ENCODE peak calls at places on chromosomes 12 and 14, in four cellular contexts. M, H, A and K are unnamed samples.
A peak's percentile ranks its signal among the peaks of the same experiment; 100 is the strongest.

GRCh38 chr14:89688520-89688919 is 266.0 kb downstream of the EFCAB11 start:
- DNase-seq in H (no peak), A (no peak), M (no peak), K (no peak)

GRCh38 chr12:18467636-18468520 is 206.6 kb downstream of the PIK3C2G start:
- DNase-seq in A (peak; percentile 2), H (no peak), M (no peak), K (peak; percentile 6)

GRCh38 chr12:52645120-52645761 is 6.8 kb downstream of the KRT2 start:
- DNase-seq in H (no peak), A (no peak), M (no peak), K (no peak)

GRCh38 chr12:105272814-105273416 is 36.9 kb upstream of the APPL2 start:
- DNase-seq in M (no peak), H (no peak), A (no peak), K (no peak)

GRCh38 chr14:62662811-62663477 is 382.3 kb downstream of the KCNH5 start:
- DNase-seq in H (no peak), M (no peak), A (no peak), K (no peak)

GRCh38 chr14:103444837-103445524 is 59.8 kb downstream of the MARK3 start:
- DNase-seq in M (no peak), A (no peak), H (no peak), K (no peak)

GRCh38 chr14:105413542-105413886 is 6.1 kb upstream of the MTA1 start:
- DNase-seq in H (no peak), M (no peak), A (no peak), K (no peak)

GRCh38 chr14:74333909-74334308 is 14.4 kb upstream of the VRTN start:
- DNase-seq in M (no peak), A (peak; percentile 75), H (no peak), K (no peak)

GRCh38 chr12:4115570-4115969 is 158.0 kb upstream of the CCND2 start:
- DNase-seq in A (no peak), M (no peak), H (no peak), K (no peak)

GRCh38 chr14:89422181-89422951 is 5.3 kb upstream of the FOXN3 start:
- DNase-seq in A (no peak), M (peak; percentile 66), H (no peak), K (no peak)

GRCh38 chr14:63435838-63436237 is 107.3 kb downstream of the PPP2R5E start:
- DNase-seq in H (peak; percentile 54), A (no peak), M (peak; percentile 57), K (no peak)

GRCh38 chr12:41795910-41796309 is 348.8 kb downstream of the GXYLT1 start:
- DNase-seq in M (no peak), H (no peak), A (no peak), K (no peak)
- TF ChIP-seq CTCF in M (no peak), H (no peak), A (no peak), K (no peak)

DNA sequence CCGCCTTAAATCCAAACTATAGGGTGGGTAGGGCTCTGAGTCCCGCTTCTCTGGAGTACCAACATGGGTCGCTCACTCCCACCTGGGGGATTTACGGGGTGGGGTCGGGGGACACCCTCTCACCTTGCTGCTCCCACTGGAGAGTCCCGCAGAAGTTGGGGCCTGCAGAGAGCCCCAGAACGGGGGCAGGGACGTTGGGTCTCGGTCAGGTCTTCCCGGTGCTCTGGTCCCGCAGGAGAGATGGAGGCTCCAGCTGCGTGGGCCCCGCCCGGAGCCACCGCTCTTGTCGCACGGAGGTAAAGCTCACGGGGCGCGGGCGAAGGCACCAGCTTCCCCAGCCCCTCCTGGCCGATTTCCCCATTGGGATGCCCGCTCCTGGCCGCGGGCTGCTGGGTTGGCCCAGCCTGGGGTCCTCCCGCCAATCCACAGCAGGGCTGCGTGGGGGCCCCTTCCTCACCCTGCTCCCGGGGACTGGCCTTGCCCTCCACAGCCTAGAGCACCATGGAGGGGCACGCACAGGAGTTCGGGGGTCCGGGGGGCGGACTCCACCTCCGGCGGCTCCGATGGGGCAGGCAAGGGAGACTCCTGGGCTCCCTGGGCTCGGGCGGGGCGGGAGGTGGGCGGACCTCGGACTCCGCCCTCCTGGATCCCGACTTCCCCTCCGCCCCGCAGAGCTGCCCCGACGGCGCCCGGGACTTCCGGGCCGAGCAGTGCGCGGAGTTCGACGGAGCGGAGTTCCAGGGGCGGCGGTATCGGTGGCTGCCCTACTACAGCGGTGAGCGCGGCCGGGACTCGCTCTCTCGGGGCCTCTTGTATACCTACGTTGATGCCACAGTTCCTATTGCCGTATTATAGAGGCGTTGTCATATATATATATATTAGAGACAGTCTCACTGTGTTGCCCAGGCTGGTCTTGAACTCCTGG is 8.4 kb downstream of the PAPLN start:
- DNase-seq in H (peak; percentile 66), M (peak; percentile 65), A (peak; percentile 35), K (peak; percentile 81)
- TF ChIP-seq CTCF in H (no peak), M (no peak), A (no peak), K (no peak)

DNA sequence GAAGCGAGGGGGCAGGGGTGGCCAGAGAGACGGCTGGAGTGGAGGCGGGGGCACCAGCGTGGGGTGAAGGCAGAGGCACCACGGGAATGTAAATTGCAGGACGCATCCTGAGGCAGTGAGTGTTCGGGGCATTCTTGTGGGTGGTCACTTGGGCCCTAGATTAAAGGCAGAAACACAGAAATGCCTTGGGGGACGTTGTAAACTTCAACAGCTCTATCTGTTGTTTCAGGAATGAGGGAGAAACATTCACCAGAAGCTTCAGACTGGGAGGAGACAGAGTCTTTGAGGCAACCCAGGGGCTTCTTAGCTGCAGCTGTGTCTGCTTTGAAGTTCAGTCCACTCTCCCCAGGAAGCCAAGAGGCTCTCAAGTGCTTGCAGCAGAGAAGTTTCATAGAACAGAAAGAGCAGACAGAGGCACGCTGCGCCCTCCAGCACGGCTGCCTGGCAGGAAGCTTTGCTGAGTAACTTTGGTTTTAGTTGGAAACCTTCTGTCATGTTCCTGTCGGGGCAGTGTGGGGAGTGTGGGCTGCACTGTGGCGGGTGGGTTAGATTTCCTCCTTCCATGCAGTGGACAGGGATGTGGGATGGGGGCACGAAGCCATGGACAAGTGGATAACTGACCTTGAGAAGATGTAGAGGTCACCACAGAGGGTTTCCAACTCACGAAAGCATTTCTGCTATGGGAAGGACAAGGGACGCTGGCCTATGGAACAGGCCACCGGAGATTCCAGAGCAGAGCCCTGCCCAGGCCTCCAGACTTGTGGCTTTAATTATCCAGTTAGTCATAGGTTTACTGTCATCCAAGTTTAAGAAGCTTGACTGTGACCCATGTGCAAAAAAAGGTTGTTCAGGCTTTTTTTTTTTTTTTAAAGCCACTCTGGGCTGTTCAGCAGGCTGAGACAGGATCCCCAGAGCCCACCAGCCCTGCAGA is 107.6 kb downstream of the ARF6 start:
- DNase-seq in H (no peak), M (peak; percentile 76), A (peak; percentile 95), K (peak; percentile 60)
- TF ChIP-seq CTCF in H (no peak), M (no peak), A (peak; percentile 24), K (no peak)

GRCh38 chr12:7154901-7155470 is 24.8 kb downstream of the CLSTN3 start:
- DNase-seq in A (peak; percentile 22), H (no peak), M (no peak), K (peak; percentile 10)
- TF ChIP-seq CTCF in A (no peak), H (no peak), M (no peak), K (no peak)